ENCODE peak calls at places on chromosomes 3 and 15, in four cellular contexts. G is H1, E is HepG2, M is SK-N-SH. K is an unnamed sample.

GRCh38 chr3:128726691-128727031 is 678 bp downstream of the RAB7A start:
- DNase-seq in G (no peak), E (peak; percentile 58), M (no peak), K (no peak)

GRCh38 chr3:65902304-65902793 is 136.4 kb downstream of the MAGI1 start:
- DNase-seq in G (peak; percentile 72), E (no peak), M (no peak), K (no peak)

GRCh38 chr15:71114887-71115566 is at the start of gene THSD4:
- DNase-seq in G (peak; percentile 66), E (peak; percentile 25), M (peak; percentile 96), K (no peak)

GRCh38 chr15:74430510-74430951 is 3.2 kb downstream of the SEMA7A start:
- DNase-seq in G (no peak), E (no peak), M (no peak), K (no peak)

GRCh38 chr15:38042707-38043445 is 108.4 kb downstream of the TMCO5A start:
- DNase-seq in G (no peak), E (no peak), M (no peak), K (no peak)

GRCh38 chr3:36881735-36882134 is 63.1 kb downstream of the TRANK1 start:
- DNase-seq in G (no peak), E (no peak), M (no peak), K (no peak)

GRCh38 chr3:131454501-131454900 is 48.3 kb downstream of the MRPL3 start:
- DNase-seq in G (no peak), E (no peak), M (no peak), K (no peak)

GRCh38 chr15:63869371-63870042 is 35.8 kb upstream of the HERC1 start:
- DNase-seq in G (no peak), E (no peak), M (no peak), K (no peak)

GRCh38 chr15:91193059-91193715 is 93.1 kb downstream of the SV2B start:
- DNase-seq in G (no peak), E (no peak), M (no peak), K (no peak)

GRCh38 chr3:106428565-106428994 is 559.8 kb upstream of the CBLB start:
- DNase-seq in G (no peak), E (no peak), M (peak; percentile 7), K (no peak)

GRCh38 chr15:89543389-89543788 is 31.9 kb upstream of the TICRR start:
- DNase-seq in G (no peak), E (no peak), M (no peak), K (no peak)

GRCh38 chr3:190368871-190369270 is 19.1 kb upstream of the CLDN16 start:
- DNase-seq in G (no peak), E (no peak), M (no peak), K (no peak)

GRCh38 chr15:39461536-39462140 is 119.2 kb upstream of the THBS1 start:
- DNase-seq in G (no peak), E (no peak), M (no peak), K (no peak)

GRCh38 chr15:68502398-68502901 is 70.5 kb upstream of the ITGA11 start:
- DNase-seq in G (no peak), E (no peak), M (no peak), K (no peak)

GRCh38 chr3:33858131-33858530 is 59.7 kb downstream of the PDCD6IP start:
- DNase-seq in G (no peak), E (no peak), M (no peak), K (no peak)

GRCh38 chr3:8963137-8963853 is at the start of gene RAD18:
- DNase-seq in G (peak; percentile 83), E (peak; percentile 83), M (peak; percentile 90), K (peak; percentile 71)

GRCh38 chr3:104604326-104605010 is 762.2 kb upstream of the ALCAM start:
- DNase-seq in G (no peak), E (no peak), M (no peak), K (no peak)

GRCh38 chr3:195012571-195012970 is 258.4 kb downstream of the XXYLT1 start:
- DNase-seq in G (no peak), E (no peak), M (no peak), K (no peak)

GRCh38 chr3:62242846-62243245 is 130.5 kb downstream of the FEZF2 start:
- DNase-seq in G (no peak), E (no peak), M (no peak), K (no peak)

GRCh38 chr3:186772886-186773417 is 10.4 kb upstream of the EIF4A2 start:
- DNase-seq in G (no peak), E (no peak), M (peak; percentile 25), K (no peak)

GRCh38 chr3:16908878-16909277 is 24.1 kb downstream of the PLCL2 start:
- DNase-seq in G (no peak), E (no peak), M (no peak), K (no peak)

GRCh38 chr3:54433846-54434245 is 311.5 kb downstream of the CACNA2D3 start:
- DNase-seq in G (peak; percentile 59), E (peak; percentile 34), M (peak; percentile 20), K (no peak)

GRCh38 chr3:68893600-68894239 is 38.6 kb downstream of the TAFA4 start:
- DNase-seq in G (no peak), E (peak; percentile 18), M (peak; percentile 10), K (no peak)

GRCh38 chr3:10340046-10340445 is 19.1 kb upstream of the SEC13 start:
- DNase-seq in G (no peak), E (no peak), M (peak; percentile 26), K (no peak)

GRCh38 chr3:42515391-42515916 is 13.0 kb downstream of the VIPR1 start:
- DNase-seq in G (no peak), E (no peak), M (no peak), K (no peak)

GRCh38 chr15:78108300-78109084 is 16.1 kb downstream of the SH2D7 start:
- DNase-seq in G (peak; percentile 49), E (peak; percentile 85), M (peak; percentile 87), K (peak; percentile 43)

GRCh38 chr3:195583831-195584542 is at the start of gene APOD:
- DNase-seq in G (no peak), E (no peak), M (no peak), K (no peak)

GRCh38 chr15:87733005-87733404 is 523.5 kb downstream of the NTRK3 start:
- DNase-seq in G (no peak), E (no peak), M (no peak), K (no peak)

DNA sequence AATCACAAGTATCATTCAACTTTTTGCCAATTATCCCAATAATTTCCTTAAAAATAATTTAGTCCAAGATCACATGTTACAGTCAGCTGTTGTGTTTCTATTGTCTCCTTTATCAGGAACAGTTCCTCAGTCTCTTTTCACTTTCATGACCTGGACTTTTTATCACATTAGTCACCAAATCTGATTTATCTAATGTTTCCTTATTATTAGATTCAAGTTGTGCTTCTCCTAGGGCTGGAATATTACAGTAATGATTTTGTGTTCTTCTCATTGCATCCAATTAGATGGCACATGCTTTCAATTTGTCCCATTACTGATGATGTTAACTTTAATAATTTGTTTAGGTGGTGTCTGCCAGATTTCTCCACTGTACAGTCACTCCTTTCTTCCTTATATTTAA is 66.3 kb upstream of the DCBLD2 start:
- DNase-seq in G (no peak), E (no peak), M (peak; percentile 27), K (no peak)
- TF ChIP-seq TCF12 in G (no peak), E (no peak), M (peak; percentile 64), K (no peak)

GRCh38 chr3:122576174-122576940 is 1.1 kb upstream of the PARP15 start:
- DNase-seq in G (no peak), E (no peak), M (no peak), K (peak; percentile 100)
- TF ChIP-seq TCF12 in G (no peak), E (no peak), M (no peak), K (peak; percentile 84)

DNA sequence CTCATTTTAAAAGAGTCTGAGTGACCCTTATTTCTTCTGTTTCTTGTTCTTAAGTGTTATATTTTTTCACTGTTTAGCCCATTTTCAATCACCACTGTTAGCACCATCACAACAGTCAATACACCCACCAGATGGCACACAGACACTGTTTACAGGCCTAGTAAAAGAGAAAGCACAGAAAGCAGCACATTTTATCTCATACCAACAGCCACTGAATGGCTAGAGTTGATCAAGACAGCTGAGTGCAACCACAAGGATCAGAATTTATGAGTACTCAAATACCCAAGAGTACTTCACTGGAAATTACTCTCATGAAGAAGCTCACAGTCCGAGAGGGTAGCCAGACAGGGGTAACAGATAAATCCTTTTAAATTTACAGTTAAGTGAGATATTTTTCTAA is 127.0 kb downstream of the TFDP2 start:
- DNase-seq in G (no peak), E (no peak), M (peak; percentile 22), K (peak; percentile 45)
- TF ChIP-seq TCF12 in G (no peak), E (no peak), M (no peak), K (no peak)

DNA sequence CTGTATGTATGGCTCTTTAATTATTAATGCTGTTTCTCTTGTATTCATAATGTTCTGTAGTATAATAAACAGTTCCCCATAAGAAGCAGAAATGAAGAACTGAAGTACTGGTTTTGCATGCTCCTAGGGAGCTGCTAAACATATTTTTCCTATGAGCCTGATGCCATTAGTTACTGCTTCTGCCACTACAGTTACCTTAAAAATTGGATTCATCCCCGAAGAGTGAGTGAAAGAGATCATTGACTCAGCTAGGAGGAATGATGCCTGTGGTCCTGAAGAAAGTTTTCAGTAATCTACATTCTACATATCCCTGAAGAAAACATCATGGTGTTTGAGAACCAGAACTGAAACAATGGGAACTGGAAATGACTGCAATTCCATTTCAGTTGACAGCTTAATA is 37.1 kb upstream of the ST3GAL6 start:
- DNase-seq in G (no peak), E (no peak), M (no peak), K (no peak)
- TF ChIP-seq TCF12 in G (no peak), E (no peak), M (no peak), K (no peak)

DNA sequence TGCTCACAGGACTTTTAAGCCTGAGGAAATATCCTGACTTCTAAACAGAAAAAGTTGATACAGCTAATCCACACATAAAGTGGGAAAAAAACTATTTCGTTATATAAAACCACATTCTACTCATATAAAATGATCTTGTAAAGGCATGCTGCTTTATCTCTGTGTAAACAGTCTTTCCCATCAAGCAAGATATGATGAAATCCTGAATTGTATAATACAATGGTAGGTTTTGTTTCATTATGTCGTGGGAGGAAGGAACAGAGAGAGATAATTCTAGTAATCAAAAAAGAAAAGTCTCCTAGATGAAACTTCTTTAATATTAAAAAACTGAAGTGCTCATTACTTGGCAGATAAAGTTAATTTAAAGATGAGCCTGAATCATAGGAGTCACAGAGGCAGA is 92.6 kb upstream of the SNTN start:
- DNase-seq in G (no peak), E (no peak), M (no peak), K (no peak)
- TF ChIP-seq TCF12 in G (no peak), E (no peak), M (no peak), K (no peak)

GRCh38 chr3:112786002-112786590 is 60.6 kb downstream of the CD200R1L start:
- DNase-seq in G (no peak), E (no peak), M (peak; percentile 12), K (no peak)
- TF ChIP-seq TCF12 in G (no peak), E (no peak), M (peak; percentile 32), K (no peak)

DNA sequence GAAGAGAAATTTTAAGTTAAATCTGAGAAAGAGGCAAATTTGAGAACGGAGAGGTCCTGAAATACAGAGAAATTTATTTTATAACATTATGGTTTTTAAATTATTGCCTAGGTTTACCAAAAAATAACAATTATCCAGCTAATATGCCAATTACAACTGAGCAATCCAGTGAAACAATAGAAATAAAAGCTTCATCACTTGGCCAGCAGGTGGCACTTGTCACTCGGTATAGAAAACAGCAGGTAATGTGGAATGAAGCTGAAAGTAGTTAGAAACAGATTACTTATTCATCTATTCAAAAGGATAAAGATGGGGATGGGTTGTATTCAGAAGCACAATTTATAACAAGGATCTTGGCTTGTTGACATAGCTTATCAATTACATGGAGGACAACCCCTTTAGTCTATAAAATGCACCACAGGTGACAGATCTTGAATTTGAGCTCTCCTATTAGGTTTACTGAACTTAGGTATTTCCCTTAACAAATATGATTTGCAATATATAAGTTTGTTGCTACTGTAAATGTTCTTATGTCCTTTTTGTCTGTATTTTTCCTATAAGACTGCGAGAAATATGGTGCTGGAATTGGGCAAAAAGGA is 70.1 kb upstream of the GUCA1C start:
- DNase-seq in G (no peak), E (peak; percentile 25), M (peak; percentile 27), K (peak; percentile 19)
- TF ChIP-seq TCF12 in G (no peak), E (no peak), M (no peak), K (no peak)

GRCh38 chr3:46393011-46393410 is 13.9 kb downstream of the CCR5AS start:
- DNase-seq in G (no peak), E (no peak), M (no peak), K (no peak)
- TF ChIP-seq TCF12 in G (no peak), E (no peak), M (no peak), K (no peak)

K was measured in GM12878.